ENCODE peak calls at places on chromosomes 6 and 20, in ten cellular contexts. Z is right cardiac atrium, L is LoVo, D is HTR-8/SVneo, N is HCEC 1CT, M is small intestine, R is HS-27A, K is astrocyte of the hippocampus, O is osteocyte, Y is GM23338. U is an unnamed sample.

GRCh38 chr20:58129736-58130135 is 98.7 kb downstream of the ANKRD60 start:
- DNase-seq in Z (no peak), L (no peak), M (no peak), K (peak), D (no peak), R (no peak), O (peak), Y (no peak), N (no peak), U (no peak)

GRCh38 chr6:135606392-135606791 is 108.9 kb upstream of the AHI1 start:
- DNase-seq in Z (no peak), M (no peak), Y (no peak), N (no peak), K (no peak), D (no peak), L (no peak), O (no peak), R (no peak), U (no peak)

GRCh38 chr6:139820191-139820590 is 445.7 kb upstream of the CITED2 start:
- DNase-seq in Y (no peak), D (peak), O (no peak), Z (no peak), K (peak), R (peak), M (no peak), N (peak), L (peak), U (no peak)

GRCh38 chr20:50725722-50726000 is 5.7 kb upstream of the PARD6B start:
- DNase-seq in N (no peak), M (no peak), D (no peak), Y (no peak), O (no peak), Z (no peak), L (no peak), R (no peak), K (no peak), U (no peak)

GRCh38 chr6:48641544-48641943 is 530.5 kb upstream of the PTCHD4 start:
- DNase-seq in O (no peak), Y (no peak), D (no peak), L (no peak), Z (no peak), K (peak), R (peak), M (no peak), N (peak), U (no peak)

GRCh38 chr6:12748815-12749521 is 32.4 kb downstream of the PHACTR1 start:
- DNase-seq in D (no peak), Y (peak), O (no peak), R (no peak), Z (no peak), K (peak), L (no peak), M (no peak), N (no peak), U (no peak)

GRCh38 chr20:51712501-51713212 is 55.5 kb downstream of the ATP9A start:
- DNase-seq in L (no peak), D (peak), Y (peak), N (peak), R (no peak), O (no peak), K (peak), Z (no peak), M (peak), U (no peak)

GRCh38 chr20:61830956-61831355 is 234.7 kb downstream of the TAF4 start:
- DNase-seq in K (no peak), L (no peak), N (no peak), D (no peak), M (no peak), R (no peak), O (no peak), Z (peak), Y (no peak), U (no peak)

GRCh38 chr6:152531659-152532058 is 105.5 kb downstream of the SYNE1 start:
- DNase-seq in M (no peak), Y (no peak), O (no peak), L (no peak), R (no peak), N (no peak), D (no peak), K (no peak), Z (no peak), U (no peak)